ENCODE peak calls at places on chromosomes 16 and 17, in four cellular contexts. N is H1, L is K562, Y is GM12878. Q is an unnamed sample.

GRCh38 chr17:36070427-36070826 is 6.4 kb downstream of the CCL18 start:
- DNase-seq in N (no peak), L (no peak), Y (no peak), Q (no peak)

GRCh38 chr16:69166221-69166833 is 20.6 kb upstream of the SNTB2 start:
- DNase-seq in N (no peak), L (no peak), Y (no peak), Q (no peak)

GRCh38 chr17:41406205-41406604 is 8.8 kb upstream of the KRT31 start:
- DNase-seq in N (no peak), L (no peak), Y (no peak), Q (no peak)

GRCh38 chr16:77437859-77438258 is 3.0 kb upstream of the ADAMTS18 start:
- DNase-seq in N (no peak), L (no peak), Y (no peak), Q (no peak)

GRCh38 chr16:31113420-31114124 is 3.9 kb upstream of the KAT8 start:
- DNase-seq in N (no peak), L (no peak), Y (no peak), Q (peak)

GRCh38 chr17:75723201-75723930 is 2.1 kb downstream of the ITGB4 start:
- DNase-seq in N (no peak), L (no peak), Y (no peak), Q (no peak)

GRCh38 chr17:41537614-41537954 is 9.5 kb upstream of the KRT19 start:
- DNase-seq in N (no peak), L (no peak), Y (no peak), Q (no peak)

GRCh38 chr17:78357177-78357586 is 2.7 kb downstream of the SOCS3 start:
- DNase-seq in N (no peak), L (no peak), Y (no peak), Q (no peak)

GRCh38 chr16:49352923-49353322 is 20.7 kb upstream of the C16orf78 start:
- DNase-seq in N (no peak), L (peak), Y (no peak), Q (peak)

GRCh38 chr17:82520041-82520910 is 744 bp downstream of the FOXK2 start:
- DNase-seq in N (no peak), L (peak), Y (no peak), Q (no peak)

GRCh38 chr17:8052256-8053252 is 13.7 kb downstream of the ALOX15B start:
- DNase-seq in N (no peak), L (no peak), Y (no peak), Q (no peak)

GRCh38 chr17:70869402-70870085 is 700.2 kb downstream of the KCNJ2 start:
- DNase-seq in N (no peak), L (no peak), Y (no peak), Q (no peak)

GRCh38 chr17:65893692-65894279 is 298.1 kb downstream of the CEP112 start:
- DNase-seq in N (no peak), L (no peak), Y (no peak), Q (no peak)

GRCh38 chr17:37518816-37519215 is 29.1 kb downstream of the DUSP14 start:
- DNase-seq in N (no peak), L (no peak), Y (no peak), Q (no peak)

GRCh38 chr16:79645701-79646100 is 45.2 kb upstream of the MAF start:
- DNase-seq in N (no peak), L (no peak), Y (no peak), Q (no peak)

GRCh38 chr17:39153541-39154111 is 2.2 kb upstream of the PLXDC1 start:
- DNase-seq in N (no peak), L (peak), Y (peak), Q (peak)

GRCh38 chr17:7852262-7852670 is 2.6 kb upstream of the TMEM88 start:
- DNase-seq in N (no peak), L (no peak), Y (no peak), Q (no peak)

GRCh38 chr16:53773150-53773846 is 69.3 kb downstream of the FTO start:
- DNase-seq in N (no peak), L (peak), Y (peak), Q (peak)

GRCh38 chr17:4480929-4481898 is 17.5 kb upstream of the SPNS2 start:
- DNase-seq in N (no peak), L (no peak), Y (no peak), Q (no peak)

GRCh38 chr16:52597073-52597771 is 50.3 kb upstream of the TOX3 start:
- DNase-seq in N (no peak), L (no peak), Y (no peak), Q (no peak)

GRCh38 chr16:85689285-85689949 is 663 bp upstream of the GINS2 start:
- DNase-seq in N (no peak), L (no peak), Y (no peak), Q (no peak)

GRCh38 chr17:59342681-59343127 is 11.2 kb downstream of the YPEL2 start:
- DNase-seq in N (no peak), L (no peak), Y (no peak), Q (no peak)
- TF ChIP-seq YY1 in N (no peak), L (no peak), Y (no peak), Q (no peak)

DNA sequence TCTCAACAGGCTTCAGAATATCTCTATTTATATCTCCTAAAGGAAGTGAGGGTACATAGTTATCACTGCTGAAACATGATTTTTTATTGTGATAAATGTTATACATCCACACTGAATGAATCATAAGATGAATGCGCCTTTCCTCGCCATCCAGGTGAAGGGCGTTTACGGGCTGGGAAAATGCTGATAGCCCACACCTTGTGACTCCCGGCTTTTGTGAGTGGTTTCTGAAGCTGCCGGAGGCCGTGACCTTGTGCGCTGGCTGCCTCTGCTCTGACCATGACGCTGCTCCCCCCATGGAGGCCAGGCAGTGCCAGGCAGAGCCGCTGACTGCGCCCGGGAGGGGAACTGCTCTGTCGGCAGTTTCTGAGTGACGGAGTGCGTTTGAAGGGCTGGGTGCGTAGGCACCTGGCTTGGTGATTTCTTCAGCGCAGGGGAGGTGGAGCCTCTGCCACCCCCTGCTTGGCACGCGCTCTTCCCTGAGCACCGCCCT is 97.2 kb downstream of the RAP1GAP2 start:
- DNase-seq in N (no peak), L (no peak), Y (no peak), Q (no peak)
- TF ChIP-seq CREB1 in N (no peak), L (no peak), Y (no peak), Q (no peak)

DNA sequence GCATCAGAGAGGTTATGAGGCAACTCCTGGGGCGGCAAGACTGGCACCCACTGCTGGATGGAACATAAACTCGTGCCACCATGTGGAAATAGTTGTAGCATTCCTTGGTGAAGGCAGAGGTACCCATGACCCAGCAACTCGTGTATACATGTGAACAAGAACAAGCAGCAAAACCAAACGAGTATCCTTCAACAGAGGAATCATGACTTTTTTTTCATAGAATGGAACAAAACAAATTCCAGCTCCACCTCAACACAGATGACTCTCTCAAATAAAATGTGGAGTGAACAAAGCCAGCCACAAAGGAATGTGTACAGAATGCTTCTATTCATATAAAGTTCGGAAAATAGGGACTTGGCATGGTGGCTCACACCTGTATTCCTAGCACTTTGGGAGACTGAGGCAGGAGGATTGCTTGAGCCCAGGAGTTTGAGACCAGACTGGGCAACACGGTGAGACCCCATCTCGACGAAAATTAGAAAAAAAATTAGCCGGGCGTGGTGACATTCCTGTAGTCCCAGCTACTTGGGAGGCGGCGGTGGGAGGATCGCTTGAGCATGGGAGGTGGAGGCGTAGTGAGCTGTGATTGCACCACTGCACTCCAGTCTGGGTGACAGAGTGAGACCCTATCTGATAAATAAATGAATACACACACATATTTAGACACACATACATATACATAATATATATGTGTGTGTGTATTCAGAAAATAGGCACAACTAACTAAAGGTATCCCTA is 35.3 kb downstream of the B9D1 start:
- DNase-seq in N (no peak), L (no peak), Y (no peak), Q (no peak)
- TF ChIP-seq YY1 in N (no peak), L (no peak), Y (no peak), Q (no peak)

DNA sequence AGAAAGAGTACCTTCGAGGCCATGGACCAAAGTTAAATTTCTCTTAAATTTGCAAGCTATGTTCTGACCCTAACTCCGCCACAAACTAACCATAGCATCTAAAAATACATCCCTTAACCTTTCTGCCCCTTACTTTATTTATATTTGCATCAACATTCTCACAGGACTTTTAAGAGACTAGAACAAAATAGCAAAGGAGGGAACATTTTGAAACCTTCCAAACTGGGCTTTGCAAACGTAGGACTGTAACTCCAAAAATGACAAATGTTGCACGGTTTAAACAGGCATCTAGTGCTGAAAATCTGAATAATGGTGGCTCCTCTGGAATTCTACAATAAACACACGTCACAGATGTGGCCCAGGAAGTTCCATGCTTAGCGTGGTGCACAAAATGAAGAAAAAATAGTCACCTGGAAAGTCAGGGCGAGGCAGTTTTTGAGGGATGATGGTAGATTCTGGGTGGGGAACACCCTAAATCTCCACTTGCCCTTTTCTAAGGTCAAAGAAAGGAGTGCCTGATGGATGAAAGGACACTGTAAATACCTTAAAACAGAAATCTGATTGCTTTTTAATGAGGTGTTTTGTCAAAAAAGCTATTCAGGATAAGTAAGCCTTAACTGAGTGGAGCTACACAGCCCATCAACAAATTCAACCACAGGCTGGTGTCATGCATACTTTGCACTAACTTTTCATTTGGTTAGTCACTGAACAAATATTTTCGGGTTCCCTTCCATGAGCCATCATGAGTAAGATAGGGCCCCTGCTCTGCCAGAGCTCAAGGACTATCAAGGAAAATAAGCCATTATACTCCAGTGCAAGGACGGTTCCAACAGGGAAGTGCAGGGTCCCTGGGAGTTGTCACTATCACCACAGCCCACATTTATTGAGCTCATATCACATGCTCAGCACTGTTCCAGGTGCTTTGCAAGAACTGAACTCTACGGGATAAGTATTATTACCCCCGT is 21.2 kb downstream of the ARHGAP17 start:
- DNase-seq in N (no peak), L (peak), Y (no peak), Q (peak)
- TF ChIP-seq CREB1 in N (no peak), L (no peak), Y (no peak), Q (peak)

GRCh38 chr16:27174798-27175197 is 28.5 kb upstream of the KDM8 start:
- DNase-seq in N (no peak), L (no peak), Y (no peak), Q (no peak)
- TF ChIP-seq YY1 in N (no peak), L (no peak), Y (no peak), Q (no peak)

GRCh38 chr17:2266045-2266864 is 37.3 kb downstream of the SMG6 start:
- DNase-seq in N (no peak), L (no peak), Y (peak), Q (no peak)
- TF ChIP-seq CREB1 in N (no peak), L (no peak), Y (peak), Q (no peak)

DNA sequence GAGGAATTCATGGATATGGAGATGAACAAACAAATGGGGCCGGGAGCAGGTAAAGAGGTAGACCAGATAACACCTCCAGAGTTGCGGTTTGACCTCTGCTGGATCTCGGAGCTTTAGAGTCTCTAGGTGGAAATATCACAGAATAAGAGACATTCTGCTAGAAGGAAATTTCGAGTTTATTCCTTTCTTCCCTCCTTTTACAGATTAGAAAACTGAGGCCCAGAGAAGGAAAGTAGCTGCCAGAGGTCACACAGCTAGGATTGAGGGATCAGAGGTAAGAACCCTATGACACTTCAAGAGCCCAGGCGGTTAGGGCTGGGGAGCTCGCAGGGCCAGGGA is 7.7 kb upstream of the COL1A1 start:
- DNase-seq in N (no peak), L (no peak), Y (no peak), Q (no peak)
- TF ChIP-seq YY1 in N (no peak), L (no peak), Y (no peak), Q (no peak)

GRCh38 chr17:72707881-72708280 is 384.6 kb downstream of the SLC39A11 start:
- DNase-seq in N (no peak), L (no peak), Y (no peak), Q (no peak)

GRCh38 chr17:72711531-72712310 is 380.8 kb downstream of the SLC39A11 start:
- DNase-seq in N (no peak), L (no peak), Y (no peak), Q (no peak)

GRCh38 chr17:72710185-72710584 is 382.3 kb downstream of the SLC39A11 start:
- DNase-seq in N (no peak), L (no peak), Y (no peak), Q (no peak)

GRCh38 chr17:72713701-72714100 is 378.8 kb downstream of the SLC39A11 start:
- DNase-seq in N (no peak), L (no peak), Y (no peak), Q (no peak)

GRCh38 chr17:72710834-72711233 is 381.7 kb downstream of the SLC39A11 start:
- DNase-seq in N (no peak), L (no peak), Y (no peak), Q (peak)
- TF ChIP-seq CREB1 in N (no peak), L (no peak), Y (no peak), Q (no peak)

DNA sequence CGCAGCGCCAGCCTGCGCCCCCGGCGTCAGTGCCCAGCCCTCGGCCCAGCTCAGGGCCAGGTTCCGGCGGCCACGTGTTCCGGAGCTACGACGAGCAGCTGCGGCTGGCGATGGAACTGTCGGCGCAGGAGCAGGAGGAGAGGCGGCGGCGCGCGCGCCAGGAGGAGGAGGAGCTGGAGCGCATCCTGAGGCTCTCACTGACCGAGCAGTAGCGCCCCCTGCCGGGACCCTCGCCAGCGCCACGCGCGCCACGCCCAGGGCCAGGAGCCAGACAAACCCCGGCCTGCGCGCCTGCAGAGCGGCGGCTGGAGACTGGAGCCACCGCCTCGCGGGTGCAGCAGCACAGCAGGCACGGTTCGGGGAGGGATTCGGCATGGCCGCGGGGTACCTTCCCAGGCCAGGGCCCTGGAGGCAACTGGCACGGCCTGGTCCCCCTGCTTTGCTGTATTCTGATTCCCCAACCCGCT is 9.3 kb downstream of the CORO6 start:
- DNase-seq in N (no peak), L (no peak), Y (no peak), Q (peak)
- TF ChIP-seq YY1 in N (no peak), L (no peak), Y (peak), Q (peak)

Q was measured in HepG2.